ENCODE peak calls at places on chromosomes 6 and 20, in nine cellular contexts. One of them, this sample, is unnamed.

GRCh38 chr20:17281478-17281877 is 54.6 kb downstream of the PCSK2 start:
- DNase-seq in upper lobe of right lung: no peak
- DNase-seq in uterus: no peak
- DNase-seq in activated T-cell treated with anti-CD3 and anti-CD28 coated beads, Interleukin-2, amount 50 U/mL, for 1 hour: no peak
- DNase-seq in RWPE1: no peak
- DNase-seq in stimulated activated CD8-positive, alpha-beta memory T cell treated with anti-CD3 and anti-CD28 coated beads, Interleukin-4, amount 100 ng/mL, for 4 hours: no peak
- DNase-seq in M059J: peak
- DNase-seq in astrocyte of the spinal cord: no peak
- DNase-seq in H54: no peak
- DNase-seq in this sample: no peak

GRCh38 chr6:7920425-7920824 is 9.8 kb upstream of the TXNDC5 start:
- DNase-seq in upper lobe of right lung: no peak
- DNase-seq in uterus: no peak
- DNase-seq in activated T-cell treated with anti-CD3 and anti-CD28 coated beads, Interleukin-2, amount 50 U/mL, for 1 hour: no peak
- DNase-seq in RWPE1: peak
- DNase-seq in stimulated activated CD8-positive, alpha-beta memory T cell treated with anti-CD3 and anti-CD28 coated beads, Interleukin-4, amount 100 ng/mL, for 4 hours: no peak
- DNase-seq in M059J: no peak
- DNase-seq in astrocyte of the spinal cord: no peak
- DNase-seq in H54: no peak
- DNase-seq in this sample: no peak

GRCh38 chr20:7667194-7667593 is 273.1 kb downstream of the HAO1 start:
- DNase-seq in upper lobe of right lung: no peak
- DNase-seq in uterus: no peak
- DNase-seq in activated T-cell treated with anti-CD3 and anti-CD28 coated beads, Interleukin-2, amount 50 U/mL, for 1 hour: no peak
- DNase-seq in RWPE1: no peak
- DNase-seq in stimulated activated CD8-positive, alpha-beta memory T cell treated with anti-CD3 and anti-CD28 coated beads, Interleukin-4, amount 100 ng/mL, for 4 hours: no peak
- DNase-seq in M059J: no peak
- DNase-seq in astrocyte of the spinal cord: peak
- DNase-seq in H54: no peak
- DNase-seq in this sample: no peak

GRCh38 chr6:144989319-144990099 is 704.4 kb downstream of the UTRN start:
- DNase-seq in upper lobe of right lung: no peak
- DNase-seq in uterus: no peak
- DNase-seq in activated T-cell treated with anti-CD3 and anti-CD28 coated beads, Interleukin-2, amount 50 U/mL, for 1 hour: no peak
- DNase-seq in RWPE1: no peak
- DNase-seq in stimulated activated CD8-positive, alpha-beta memory T cell treated with anti-CD3 and anti-CD28 coated beads, Interleukin-4, amount 100 ng/mL, for 4 hours: no peak
- DNase-seq in M059J: no peak
- DNase-seq in astrocyte of the spinal cord: no peak
- DNase-seq in H54: no peak
- DNase-seq in this sample: no peak

GRCh38 chr6:14770572-14770971 is 475.3 kb upstream of the JARID2 start:
- DNase-seq in upper lobe of right lung: no peak
- DNase-seq in uterus: no peak
- DNase-seq in activated T-cell treated with anti-CD3 and anti-CD28 coated beads, Interleukin-2, amount 50 U/mL, for 1 hour: no peak
- DNase-seq in RWPE1: no peak
- DNase-seq in stimulated activated CD8-positive, alpha-beta memory T cell treated with anti-CD3 and anti-CD28 coated beads, Interleukin-4, amount 100 ng/mL, for 4 hours: no peak
- DNase-seq in M059J: peak
- DNase-seq in astrocyte of the spinal cord: peak
- DNase-seq in H54: no peak
- DNase-seq in this sample: no peak

GRCh38 chr6:51775942-51776860 is 311.2 kb downstream of the PKHD1 start:
- DNase-seq in upper lobe of right lung: no peak
- DNase-seq in uterus: no peak
- DNase-seq in activated T-cell treated with anti-CD3 and anti-CD28 coated beads, Interleukin-2, amount 50 U/mL, for 1 hour: no peak
- DNase-seq in RWPE1: no peak
- DNase-seq in stimulated activated CD8-positive, alpha-beta memory T cell treated with anti-CD3 and anti-CD28 coated beads, Interleukin-4, amount 100 ng/mL, for 4 hours: no peak
- DNase-seq in M059J: no peak
- DNase-seq in astrocyte of the spinal cord: no peak
- DNase-seq in H54: no peak
- DNase-seq in this sample: no peak

GRCh38 chr6:46170357-46171289 is at the start of gene ENPP5:
- DNase-seq in upper lobe of right lung: peak
- DNase-seq in uterus: peak
- DNase-seq in activated T-cell treated with anti-CD3 and anti-CD28 coated beads, Interleukin-2, amount 50 U/mL, for 1 hour: peak
- DNase-seq in RWPE1: peak
- DNase-seq in stimulated activated CD8-positive, alpha-beta memory T cell treated with anti-CD3 and anti-CD28 coated beads, Interleukin-4, amount 100 ng/mL, for 4 hours: peak
- DNase-seq in M059J: peak
- DNase-seq in astrocyte of the spinal cord: no peak
- DNase-seq in H54: no peak
- DNase-seq in this sample: peak

GRCh38 chr6:153523390-153523789 is 392.3 kb upstream of the RGS17 start:
- DNase-seq in upper lobe of right lung: no peak
- DNase-seq in uterus: no peak
- DNase-seq in activated T-cell treated with anti-CD3 and anti-CD28 coated beads, Interleukin-2, amount 50 U/mL, for 1 hour: no peak
- DNase-seq in RWPE1: no peak
- DNase-seq in stimulated activated CD8-positive, alpha-beta memory T cell treated with anti-CD3 and anti-CD28 coated beads, Interleukin-4, amount 100 ng/mL, for 4 hours: no peak
- DNase-seq in M059J: no peak
- DNase-seq in astrocyte of the spinal cord: no peak
- DNase-seq in H54: no peak
- DNase-seq in this sample: no peak

GRCh38 chr20:40293740-40294139 is 395.3 kb downstream of the MAFB start:
- DNase-seq in upper lobe of right lung: no peak
- DNase-seq in uterus: peak
- DNase-seq in activated T-cell treated with anti-CD3 and anti-CD28 coated beads, Interleukin-2, amount 50 U/mL, for 1 hour: no peak
- DNase-seq in RWPE1: no peak
- DNase-seq in stimulated activated CD8-positive, alpha-beta memory T cell treated with anti-CD3 and anti-CD28 coated beads, Interleukin-4, amount 100 ng/mL, for 4 hours: no peak
- DNase-seq in M059J: no peak
- DNase-seq in astrocyte of the spinal cord: no peak
- DNase-seq in H54: no peak
- DNase-seq in this sample: no peak

GRCh38 chr6:36333889-36334288 is 2.8 kb downstream of the BNIP5 start:
- DNase-seq in upper lobe of right lung: no peak
- DNase-seq in uterus: peak
- DNase-seq in activated T-cell treated with anti-CD3 and anti-CD28 coated beads, Interleukin-2, amount 50 U/mL, for 1 hour: no peak
- DNase-seq in RWPE1: no peak
- DNase-seq in stimulated activated CD8-positive, alpha-beta memory T cell treated with anti-CD3 and anti-CD28 coated beads, Interleukin-4, amount 100 ng/mL, for 4 hours: no peak
- DNase-seq in M059J: no peak
- DNase-seq in astrocyte of the spinal cord: no peak
- DNase-seq in H54: no peak
- DNase-seq in this sample: no peak

GRCh38 chr6:166046232-166046631 is 121.4 kb downstream of the TBXT start:
- DNase-seq in upper lobe of right lung: no peak
- DNase-seq in uterus: no peak
- DNase-seq in activated T-cell treated with anti-CD3 and anti-CD28 coated beads, Interleukin-2, amount 50 U/mL, for 1 hour: no peak
- DNase-seq in RWPE1: peak
- DNase-seq in stimulated activated CD8-positive, alpha-beta memory T cell treated with anti-CD3 and anti-CD28 coated beads, Interleukin-4, amount 100 ng/mL, for 4 hours: no peak
- DNase-seq in M059J: peak
- DNase-seq in astrocyte of the spinal cord: peak
- DNase-seq in H54: peak
- DNase-seq in this sample: no peak

GRCh38 chr6:110513001-110513400 is 36.6 kb upstream of the SLC22A16 start:
- DNase-seq in upper lobe of right lung: no peak
- DNase-seq in uterus: no peak
- DNase-seq in activated T-cell treated with anti-CD3 and anti-CD28 coated beads, Interleukin-2, amount 50 U/mL, for 1 hour: no peak
- DNase-seq in RWPE1: no peak
- DNase-seq in stimulated activated CD8-positive, alpha-beta memory T cell treated with anti-CD3 and anti-CD28 coated beads, Interleukin-4, amount 100 ng/mL, for 4 hours: no peak
- DNase-seq in M059J: peak
- DNase-seq in astrocyte of the spinal cord: peak
- DNase-seq in H54: no peak
- DNase-seq in this sample: no peak

GRCh38 chr20:57829336-57829735 is 119.5 kb upstream of the PMEPA1 start:
- DNase-seq in upper lobe of right lung: no peak
- DNase-seq in uterus: no peak
- DNase-seq in activated T-cell treated with anti-CD3 and anti-CD28 coated beads, Interleukin-2, amount 50 U/mL, for 1 hour: no peak
- DNase-seq in RWPE1: no peak
- DNase-seq in stimulated activated CD8-positive, alpha-beta memory T cell treated with anti-CD3 and anti-CD28 coated beads, Interleukin-4, amount 100 ng/mL, for 4 hours: no peak
- DNase-seq in M059J: no peak
- DNase-seq in astrocyte of the spinal cord: no peak
- DNase-seq in H54: no peak
- DNase-seq in this sample: no peak

GRCh38 chr6:14641401-14641800 is 523.8 kb downstream of the CD83 start:
- DNase-seq in upper lobe of right lung: no peak
- DNase-seq in uterus: no peak
- DNase-seq in activated T-cell treated with anti-CD3 and anti-CD28 coated beads, Interleukin-2, amount 50 U/mL, for 1 hour: no peak
- DNase-seq in RWPE1: no peak
- DNase-seq in stimulated activated CD8-positive, alpha-beta memory T cell treated with anti-CD3 and anti-CD28 coated beads, Interleukin-4, amount 100 ng/mL, for 4 hours: no peak
- DNase-seq in M059J: no peak
- DNase-seq in astrocyte of the spinal cord: no peak
- DNase-seq in H54: no peak
- DNase-seq in this sample: no peak

GRCh38 chr6:4599924-4600323 is 176.3 kb upstream of the CDYL start:
- DNase-seq in upper lobe of right lung: no peak
- DNase-seq in uterus: no peak
- DNase-seq in activated T-cell treated with anti-CD3 and anti-CD28 coated beads, Interleukin-2, amount 50 U/mL, for 1 hour: no peak
- DNase-seq in RWPE1: peak
- DNase-seq in stimulated activated CD8-positive, alpha-beta memory T cell treated with anti-CD3 and anti-CD28 coated beads, Interleukin-4, amount 100 ng/mL, for 4 hours: no peak
- DNase-seq in M059J: peak
- DNase-seq in astrocyte of the spinal cord: peak
- DNase-seq in H54: no peak
- DNase-seq in this sample: no peak

GRCh38 chr6:82867946-82868345 is 197.7 kb downstream of the UBE3D start:
- DNase-seq in upper lobe of right lung: no peak
- DNase-seq in uterus: no peak
- DNase-seq in activated T-cell treated with anti-CD3 and anti-CD28 coated beads, Interleukin-2, amount 50 U/mL, for 1 hour: no peak
- DNase-seq in RWPE1: no peak
- DNase-seq in stimulated activated CD8-positive, alpha-beta memory T cell treated with anti-CD3 and anti-CD28 coated beads, Interleukin-4, amount 100 ng/mL, for 4 hours: no peak
- DNase-seq in M059J: no peak
- DNase-seq in astrocyte of the spinal cord: no peak
- DNase-seq in H54: no peak
- DNase-seq in this sample: no peak

GRCh38 chr6:45553730-45554344 is 176.1 kb upstream of the SUPT3H start:
- DNase-seq in upper lobe of right lung: no peak
- DNase-seq in uterus: no peak
- DNase-seq in activated T-cell treated with anti-CD3 and anti-CD28 coated beads, Interleukin-2, amount 50 U/mL, for 1 hour: no peak
- DNase-seq in RWPE1: no peak
- DNase-seq in stimulated activated CD8-positive, alpha-beta memory T cell treated with anti-CD3 and anti-CD28 coated beads, Interleukin-4, amount 100 ng/mL, for 4 hours: no peak
- DNase-seq in M059J: no peak
- DNase-seq in astrocyte of the spinal cord: no peak
- DNase-seq in H54: no peak
- DNase-seq in this sample: no peak

GRCh38 chr20:34579191-34579661 is 20.7 kb downstream of the MAP1LC3A start:
- DNase-seq in upper lobe of right lung: no peak
- DNase-seq in uterus: peak
- DNase-seq in activated T-cell treated with anti-CD3 and anti-CD28 coated beads, Interleukin-2, amount 50 U/mL, for 1 hour: no peak
- DNase-seq in RWPE1: peak
- DNase-seq in stimulated activated CD8-positive, alpha-beta memory T cell treated with anti-CD3 and anti-CD28 coated beads, Interleukin-4, amount 100 ng/mL, for 4 hours: no peak
- DNase-seq in M059J: peak
- DNase-seq in astrocyte of the spinal cord: peak
- DNase-seq in H54: peak
- DNase-seq in this sample: no peak

This sample was measured in iPS DF 19.7.